ENCODE peak calls at places on chromosomes 13 and 19, in ten cellular contexts. One of them, this sample, is unnamed.

GRCh38 chr19:19461671-19462622 is 53.4 kb downstream of the TSSK6 start:
- DNase-seq in GM23338: peak; percentile 90
- DNase-seq in sigmoid colon: peak; percentile 83
- DNase-seq in gastrocnemius medialis: peak; percentile 92
- DNase-seq in left lung: peak; percentile 60
- DNase-seq in neural progenitor cell: peak; percentile 85
- DNase-seq in left ventricle myocardium inferior: peak; percentile 58
- DNase-seq in tibial nerve: no peak
- DNase-seq in upper lobe of right lung: peak; percentile 75
- DNase-seq in fibroblast of lung: peak; percentile 44
- DNase-seq in this sample: no peak

GRCh38 chr19:12793290-12794195 is 2.3 kb downstream of the JUNB start:
- DNase-seq in GM23338: peak; percentile 94
- DNase-seq in sigmoid colon: peak; percentile 97
- DNase-seq in gastrocnemius medialis: peak; percentile 92
- DNase-seq in left lung: peak; percentile 95
- DNase-seq in neural progenitor cell: peak; percentile 97
- DNase-seq in left ventricle myocardium inferior: peak; percentile 93
- DNase-seq in tibial nerve: peak; percentile 88
- DNase-seq in upper lobe of right lung: peak; percentile 98
- DNase-seq in fibroblast of lung: peak; percentile 89
- DNase-seq in this sample: peak; percentile 96

GRCh38 chr13:107812013-107812412 is 403.3 kb downstream of the LIG4 start:
- DNase-seq in GM23338: no peak
- DNase-seq in sigmoid colon: no peak
- DNase-seq in gastrocnemius medialis: no peak
- DNase-seq in left lung: no peak
- DNase-seq in neural progenitor cell: no peak
- DNase-seq in left ventricle myocardium inferior: no peak
- DNase-seq in tibial nerve: no peak
- DNase-seq in upper lobe of right lung: no peak
- DNase-seq in fibroblast of lung: no peak
- DNase-seq in this sample: no peak

GRCh38 chr19:29551774-29552173 is 26.0 kb downstream of the VSTM2B start:
- DNase-seq in GM23338: no peak
- DNase-seq in sigmoid colon: no peak
- DNase-seq in gastrocnemius medialis: no peak
- DNase-seq in left lung: no peak
- DNase-seq in neural progenitor cell: no peak
- DNase-seq in left ventricle myocardium inferior: no peak
- DNase-seq in tibial nerve: no peak
- DNase-seq in upper lobe of right lung: peak; percentile 19
- DNase-seq in fibroblast of lung: no peak
- DNase-seq in this sample: no peak

GRCh38 chr19:42199440-42200115 is 17.9 kb downstream of the DEDD2 start:
- DNase-seq in GM23338: peak; percentile 61
- DNase-seq in sigmoid colon: peak; percentile 76
- DNase-seq in gastrocnemius medialis: peak; percentile 35
- DNase-seq in left lung: peak; percentile 83
- DNase-seq in neural progenitor cell: no peak
- DNase-seq in left ventricle myocardium inferior: peak; percentile 35
- DNase-seq in tibial nerve: no peak
- DNase-seq in upper lobe of right lung: peak; percentile 77
- DNase-seq in fibroblast of lung: no peak
- DNase-seq in this sample: no peak

GRCh38 chr13:111110054-111110453 is 5.1 kb upstream of the ARHGEF7 start:
- DNase-seq in GM23338: no peak
- DNase-seq in sigmoid colon: no peak
- DNase-seq in gastrocnemius medialis: no peak
- DNase-seq in left lung: no peak
- DNase-seq in neural progenitor cell: no peak
- DNase-seq in left ventricle myocardium inferior: no peak
- DNase-seq in tibial nerve: no peak
- DNase-seq in upper lobe of right lung: no peak
- DNase-seq in fibroblast of lung: no peak
- DNase-seq in this sample: no peak

GRCh38 chr13:80527400-80527799 is 186.5 kb upstream of the SPRY2 start:
- DNase-seq in GM23338: no peak
- DNase-seq in sigmoid colon: no peak
- DNase-seq in gastrocnemius medialis: no peak
- DNase-seq in left lung: no peak
- DNase-seq in neural progenitor cell: no peak
- DNase-seq in left ventricle myocardium inferior: no peak
- DNase-seq in tibial nerve: no peak
- DNase-seq in upper lobe of right lung: no peak
- DNase-seq in fibroblast of lung: no peak
- DNase-seq in this sample: no peak

GRCh38 chr19:32308436-32309077 is 36.9 kb upstream of the ZNF507 start:
- DNase-seq in GM23338: no peak
- DNase-seq in sigmoid colon: no peak
- DNase-seq in gastrocnemius medialis: no peak
- DNase-seq in left lung: no peak
- DNase-seq in neural progenitor cell: no peak
- DNase-seq in left ventricle myocardium inferior: no peak
- DNase-seq in tibial nerve: no peak
- DNase-seq in upper lobe of right lung: no peak
- DNase-seq in fibroblast of lung: no peak
- DNase-seq in this sample: no peak

GRCh38 chr13:44394649-44395048 is 21.0 kb downstream of the SERP2 start:
- DNase-seq in GM23338: no peak
- DNase-seq in sigmoid colon: peak; percentile 13
- DNase-seq in gastrocnemius medialis: no peak
- DNase-seq in left lung: no peak
- DNase-seq in neural progenitor cell: no peak
- DNase-seq in left ventricle myocardium inferior: no peak
- DNase-seq in tibial nerve: no peak
- DNase-seq in upper lobe of right lung: no peak
- DNase-seq in fibroblast of lung: no peak
- DNase-seq in this sample: no peak

GRCh38 chr19:5342573-5343201 is 2.1 kb upstream of the PTPRS start:
- DNase-seq in GM23338: no peak
- DNase-seq in sigmoid colon: no peak
- DNase-seq in gastrocnemius medialis: no peak
- DNase-seq in left lung: no peak
- DNase-seq in neural progenitor cell: no peak
- DNase-seq in left ventricle myocardium inferior: no peak
- DNase-seq in tibial nerve: no peak
- DNase-seq in upper lobe of right lung: no peak
- DNase-seq in fibroblast of lung: no peak
- DNase-seq in this sample: no peak

GRCh38 chr13:32914686-32915085 is 101.5 kb upstream of the KL start:
- DNase-seq in GM23338: no peak
- DNase-seq in sigmoid colon: no peak
- DNase-seq in gastrocnemius medialis: no peak
- DNase-seq in left lung: no peak
- DNase-seq in neural progenitor cell: no peak
- DNase-seq in left ventricle myocardium inferior: no peak
- DNase-seq in tibial nerve: no peak
- DNase-seq in upper lobe of right lung: no peak
- DNase-seq in fibroblast of lung: no peak
- DNase-seq in this sample: no peak

GRCh38 chr19:1105217-1105872 is 1.6 kb downstream of the GPX4 start:
- DNase-seq in GM23338: no peak
- DNase-seq in sigmoid colon: no peak
- DNase-seq in gastrocnemius medialis: no peak
- DNase-seq in left lung: no peak
- DNase-seq in neural progenitor cell: no peak
- DNase-seq in left ventricle myocardium inferior: no peak
- DNase-seq in tibial nerve: no peak
- DNase-seq in upper lobe of right lung: no peak
- DNase-seq in fibroblast of lung: no peak
- DNase-seq in this sample: no peak

GRCh38 chr19:8526345-8527062 is 12.5 kb upstream of the ZNF414 start:
- DNase-seq in GM23338: peak; percentile 97
- DNase-seq in sigmoid colon: peak; percentile 95
- DNase-seq in gastrocnemius medialis: peak; percentile 70
- DNase-seq in left lung: peak; percentile 87
- DNase-seq in neural progenitor cell: peak; percentile 96
- DNase-seq in left ventricle myocardium inferior: peak; percentile 90
- DNase-seq in tibial nerve: peak; percentile 82
- DNase-seq in upper lobe of right lung: peak; percentile 94
- DNase-seq in fibroblast of lung: peak; percentile 90
- DNase-seq in this sample: peak; percentile 94

GRCh38 chr13:51681037-51681678 is 96.9 kb downstream of the WDFY2 start:
- DNase-seq in GM23338: no peak
- DNase-seq in sigmoid colon: no peak
- DNase-seq in gastrocnemius medialis: no peak
- DNase-seq in left lung: no peak
- DNase-seq in neural progenitor cell: no peak
- DNase-seq in left ventricle myocardium inferior: no peak
- DNase-seq in tibial nerve: no peak
- DNase-seq in upper lobe of right lung: no peak
- DNase-seq in fibroblast of lung: peak; percentile 89
- DNase-seq in this sample: no peak

GRCh38 chr13:95235199-95235726 is 66.0 kb downstream of the ABCC4 start:
- DNase-seq in GM23338: no peak
- DNase-seq in sigmoid colon: no peak
- DNase-seq in gastrocnemius medialis: no peak
- DNase-seq in left lung: peak; percentile 49
- DNase-seq in neural progenitor cell: no peak
- DNase-seq in left ventricle myocardium inferior: no peak
- DNase-seq in tibial nerve: no peak
- DNase-seq in upper lobe of right lung: no peak
- DNase-seq in fibroblast of lung: no peak
- DNase-seq in this sample: no peak

GRCh38 chr19:49631279-49631588 is 8.7 kb downstream of the RRAS start:
- DNase-seq in GM23338: no peak
- DNase-seq in sigmoid colon: no peak
- DNase-seq in gastrocnemius medialis: no peak
- DNase-seq in left lung: no peak
- DNase-seq in neural progenitor cell: no peak
- DNase-seq in left ventricle myocardium inferior: no peak
- DNase-seq in tibial nerve: no peak
- DNase-seq in upper lobe of right lung: no peak
- DNase-seq in fibroblast of lung: no peak
- DNase-seq in this sample: no peak

GRCh38 chr19:3809881-3810707 is 23.9 kb upstream of the MATK start:
- DNase-seq in GM23338: no peak
- DNase-seq in sigmoid colon: no peak
- DNase-seq in gastrocnemius medialis: no peak
- DNase-seq in left lung: no peak
- DNase-seq in neural progenitor cell: no peak
- DNase-seq in left ventricle myocardium inferior: no peak
- DNase-seq in tibial nerve: no peak
- DNase-seq in upper lobe of right lung: no peak
- DNase-seq in fibroblast of lung: no peak
- DNase-seq in this sample: no peak

GRCh38 chr19:18023596-18024212 is 15.7 kb downstream of the ARRDC2 start:
- DNase-seq in GM23338: no peak
- DNase-seq in sigmoid colon: peak; percentile 93
- DNase-seq in gastrocnemius medialis: peak; percentile 92
- DNase-seq in left lung: peak; percentile 91
- DNase-seq in neural progenitor cell: no peak
- DNase-seq in left ventricle myocardium inferior: peak; percentile 92
- DNase-seq in tibial nerve: peak; percentile 89
- DNase-seq in upper lobe of right lung: peak; percentile 92
- DNase-seq in fibroblast of lung: no peak
- DNase-seq in this sample: no peak

GRCh38 chr19:9912551-9913236 is 23.6 kb downstream of the OLFM2 start:
- DNase-seq in GM23338: no peak
- DNase-seq in sigmoid colon: no peak
- DNase-seq in gastrocnemius medialis: no peak
- DNase-seq in left lung: no peak
- DNase-seq in neural progenitor cell: no peak
- DNase-seq in left ventricle myocardium inferior: no peak
- DNase-seq in tibial nerve: no peak
- DNase-seq in upper lobe of right lung: no peak
- DNase-seq in fibroblast of lung: no peak
- DNase-seq in this sample: no peak

GRCh38 chr13:91745962-91746361 is 347.5 kb downstream of the GPC5 start:
- DNase-seq in GM23338: no peak
- DNase-seq in sigmoid colon: no peak
- DNase-seq in gastrocnemius medialis: no peak
- DNase-seq in left lung: no peak
- DNase-seq in neural progenitor cell: no peak
- DNase-seq in left ventricle myocardium inferior: no peak
- DNase-seq in tibial nerve: no peak
- DNase-seq in upper lobe of right lung: no peak
- DNase-seq in fibroblast of lung: no peak
- DNase-seq in this sample: no peak
- H3K27ac ChIP-seq in GM23338: no peak overlapping the region
- H3K27ac ChIP-seq in sigmoid colon: no peak overlapping the region
- H3K27ac ChIP-seq in gastrocnemius medialis: no peak overlapping the region
- H3K27ac ChIP-seq in left lung: no peak overlapping the region
- H3K27ac ChIP-seq in neural progenitor cell: no peak overlapping the region
- H3K27ac ChIP-seq in left ventricle myocardium inferior: no peak overlapping the region
- H3K27ac ChIP-seq in tibial nerve: no peak overlapping the region
- H3K27ac ChIP-seq in upper lobe of right lung: no peak overlapping the region
- H3K27ac ChIP-seq in fibroblast of lung: no peak overlapping the region
- H3K27ac ChIP-seq in this sample: no peak overlapping the region

DNA sequence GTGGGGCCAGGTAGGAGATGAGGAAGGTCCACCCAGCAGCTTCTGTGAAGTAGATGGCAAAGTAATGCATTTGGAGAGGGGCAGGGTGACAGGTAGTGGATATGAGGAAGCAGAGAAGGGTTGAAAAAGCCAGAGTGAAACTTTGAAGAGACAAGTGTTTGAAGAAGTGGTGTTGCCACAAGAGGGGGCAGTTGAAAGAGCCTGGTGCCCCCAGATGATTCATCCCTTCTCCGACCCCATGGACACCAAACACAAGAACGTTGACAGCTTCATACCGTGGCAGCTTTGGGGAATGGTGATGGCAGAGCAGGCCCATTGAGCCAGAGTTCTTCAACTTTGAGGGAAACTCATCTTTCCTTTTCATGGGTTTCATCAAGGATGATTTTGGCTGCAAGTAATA is 19.9 kb downstream of the IFNL3 start:
- DNase-seq in GM23338: peak; percentile 65
- DNase-seq in sigmoid colon: no peak
- DNase-seq in gastrocnemius medialis: no peak
- DNase-seq in left lung: no peak
- DNase-seq in neural progenitor cell: peak; percentile 44
- DNase-seq in left ventricle myocardium inferior: no peak
- DNase-seq in tibial nerve: no peak
- DNase-seq in upper lobe of right lung: no peak
- DNase-seq in fibroblast of lung: no peak
- DNase-seq in this sample: no peak
- TF ChIP-seq CTCF in GM23338: peak; percentile 50
- TF ChIP-seq CTCF in sigmoid colon: no peak
- TF ChIP-seq CTCF in gastrocnemius medialis: no peak
- TF ChIP-seq CTCF in left lung: no peak
- TF ChIP-seq CTCF in neural progenitor cell: peak; percentile 28
- TF ChIP-seq CTCF in left ventricle myocardium inferior: no peak
- TF ChIP-seq CTCF in tibial nerve: no peak
- TF ChIP-seq CTCF in upper lobe of right lung: no peak
- TF ChIP-seq CTCF in fibroblast of lung: no peak
- TF ChIP-seq CTCF in this sample: no peak

GRCh38 chr13:113045214-113046007 is 60.2 kb upstream of the F7 start:
- DNase-seq in GM23338: no peak
- DNase-seq in sigmoid colon: no peak
- DNase-seq in gastrocnemius medialis: no peak
- DNase-seq in left lung: no peak
- DNase-seq in neural progenitor cell: no peak
- DNase-seq in left ventricle myocardium inferior: peak; percentile 32
- DNase-seq in tibial nerve: no peak
- DNase-seq in upper lobe of right lung: no peak
- DNase-seq in fibroblast of lung: no peak
- DNase-seq in this sample: no peak
- H3K4me3 ChIP-seq in GM23338: no peak overlapping the region
- H3K4me3 ChIP-seq in sigmoid colon: no peak overlapping the region
- H3K4me3 ChIP-seq in gastrocnemius medialis: peak overlapping the region; percentile 13
- H3K4me3 ChIP-seq in left lung: no peak overlapping the region
- H3K4me3 ChIP-seq in neural progenitor cell: no peak overlapping the region
- H3K4me3 ChIP-seq in left ventricle myocardium inferior: no peak overlapping the region
- H3K4me3 ChIP-seq in tibial nerve: no peak overlapping the region
- H3K4me3 ChIP-seq in upper lobe of right lung: no peak overlapping the region
- H3K4me3 ChIP-seq in fibroblast of lung: no peak overlapping the region
- H3K4me3 ChIP-seq in this sample: peak overlapping the region; percentile 17

GRCh38 chr19:20611866-20612265 is 46.3 kb upstream of the ZNF737 start:
- DNase-seq in GM23338: no peak
- DNase-seq in sigmoid colon: no peak
- DNase-seq in gastrocnemius medialis: no peak
- DNase-seq in left lung: no peak
- DNase-seq in neural progenitor cell: no peak
- DNase-seq in left ventricle myocardium inferior: no peak
- DNase-seq in tibial nerve: no peak
- DNase-seq in upper lobe of right lung: no peak
- DNase-seq in fibroblast of lung: no peak
- DNase-seq in this sample: no peak
- H3K27ac ChIP-seq in GM23338: no peak overlapping the region
- H3K27ac ChIP-seq in sigmoid colon: peak overlapping the region; percentile 66
- H3K27ac ChIP-seq in gastrocnemius medialis: no peak overlapping the region
- H3K27ac ChIP-seq in left lung: no peak overlapping the region
- H3K27ac ChIP-seq in neural progenitor cell: no peak overlapping the region
- H3K27ac ChIP-seq in left ventricle myocardium inferior: no peak overlapping the region
- H3K27ac ChIP-seq in tibial nerve: no peak overlapping the region
- H3K27ac ChIP-seq in upper lobe of right lung: no peak overlapping the region
- H3K27ac ChIP-seq in fibroblast of lung: no peak overlapping the region
- H3K27ac ChIP-seq in this sample: no peak overlapping the region